ENCODE peak calls at places on chromosomes 2 and 18, in five cellular contexts. Y is BJ, O is glutamatergic neuron, F is neural crest cell, A is bronchial epithelial cell. K is an unnamed sample.

GRCh38 chr2:223044916-223045700 is 6.9 kb upstream of the KCNE4 start:
- DNase-seq in F (no peak), Y (no peak), A (no peak), O (no peak), K (no peak)

GRCh38 chr2:20148841-20149702 is 75.9 kb downstream of the SDC1 start:
- DNase-seq in A (no peak), O (no peak), Y (peak; percentile 95), F (peak; percentile 16), K (peak; percentile 48)

GRCh38 chr2:132366787-132367186 is 49.8 kb upstream of the GPR39 start:
- DNase-seq in A (no peak), Y (no peak), F (no peak), O (no peak), K (no peak)

GRCh38 chr2:67002618-67003371 is 394.3 kb upstream of the ETAA1 start:
- DNase-seq in A (peak; percentile 50), Y (no peak), F (no peak), O (no peak), K (peak; percentile 8)

GRCh38 chr18:80252136-80252535 is 4.8 kb upstream of the PARD6G start:
- DNase-seq in O (no peak), F (no peak), Y (peak; percentile 26), A (peak; percentile 40), K (no peak)

GRCh38 chr2:75003773-75004172 is 45.3 kb downstream of the POLE4 start:
- DNase-seq in Y (no peak), A (no peak), F (no peak), O (no peak), K (no peak)

GRCh38 chr18:26470011-26470637 is 78.2 kb downstream of the KCTD1 start:
- DNase-seq in O (no peak), A (no peak), Y (peak; percentile 88), F (no peak), K (no peak)

GRCh38 chr2:162316590-162316989 is 1.9 kb downstream of the IFIH1 start:
- DNase-seq in F (no peak), A (no peak), Y (no peak), O (no peak), K (no peak)

GRCh38 chr2:220695397-220696279 is 876.5 kb downstream of the EPHA4 start:
- DNase-seq in A (peak; percentile 67), O (no peak), Y (no peak), F (no peak), K (no peak)

GRCh38 chr2:7847321-7847720 is 834.5 kb upstream of the ID2 start:
- DNase-seq in A (no peak), O (no peak), Y (no peak), F (no peak), K (no peak)

GRCh38 chr2:235406420-235406819 is 87.4 kb upstream of the AGAP1 start:
- DNase-seq in A (no peak), F (no peak), O (no peak), Y (no peak), K (peak; percentile 5)

GRCh38 chr2:38439226-38439612 is 62.1 kb upstream of the ATL2 start:
- DNase-seq in Y (no peak), O (no peak), A (no peak), F (no peak), K (no peak)

GRCh38 chr2:21043744-21044532 is at the start of gene APOB:
- DNase-seq in A (no peak), O (peak; percentile 73), Y (no peak), F (peak; percentile 33), K (no peak)

GRCh38 chr2:239932881-239933735 is 92.0 kb downstream of the NDUFA10 start:
- DNase-seq in A (no peak), O (peak; percentile 4), Y (no peak), F (no peak), K (no peak)

GRCh38 chr2:242011516-242011915 is 142.0 kb downstream of the RTP5 start:
- DNase-seq in O (no peak), A (no peak), Y (no peak), F (no peak), K (no peak)

GRCh38 chr2:130328710-130329109 is 14.0 kb upstream of the IMP4 start:
- DNase-seq in F (no peak), A (peak; percentile 97), Y (no peak), O (no peak), K (peak; percentile 66)

GRCh38 chr2:590214-591175 is 86.7 kb downstream of the TMEM18 start:
- DNase-seq in O (no peak), F (no peak), A (no peak), Y (no peak), K (no peak)

GRCh38 chr2:111022630-111023029 is 98.1 kb upstream of the BCL2L11 start:
- DNase-seq in F (no peak), O (no peak), Y (no peak), A (no peak), K (no peak)

GRCh38 chr2:203155406-203155805 is 83.4 kb upstream of the CYP20A1 start:
- DNase-seq in F (no peak), Y (no peak), A (no peak), O (no peak), K (peak; percentile 2)

GRCh38 chr2:69483024-69483423 is 45.8 kb upstream of the NFU1 start:
- DNase-seq in Y (no peak), A (no peak), O (no peak), F (no peak), K (no peak)

GRCh38 chr2:164110518-164110917 is 374.7 kb upstream of the FIGN start:
- DNase-seq in O (no peak), A (no peak), F (no peak), Y (no peak), K (no peak)

GRCh38 chr18:43970656-43971055 is 693.4 kb upstream of the SYT4 start:
- DNase-seq in O (no peak), F (no peak), Y (no peak), A (peak; percentile 62), K (peak; percentile 13)

GRCh38 chr2:18664421-18664820 is 75.1 kb upstream of the NT5C1B start:
- DNase-seq in F (no peak), O (no peak), Y (no peak), A (peak; percentile 72), K (no peak)

GRCh38 chr2:65452150-65452895 is 19.9 kb upstream of the SPRED2 start:
- DNase-seq in A (peak; percentile 78), Y (no peak), O (no peak), F (no peak), K (peak; percentile 20)

GRCh38 chr2:1864301-1864980 is 120.1 kb upstream of the PXDN start:
- DNase-seq in O (no peak), A (no peak), F (no peak), Y (no peak), K (no peak)

GRCh38 chr2:23436346-23437099 is 51.5 kb downstream of the KLHL29 start:
- DNase-seq in Y (no peak), F (no peak), O (no peak), A (no peak), K (peak; percentile 25)

GRCh38 chr2:192783643-192784042 is 588.9 kb upstream of the TMEFF2 start:
- DNase-seq in A (no peak), Y (no peak), F (no peak), O (no peak), K (no peak)

GRCh38 chr18:44598514-44598913 is 82.2 kb upstream of the SETBP1 start:
- DNase-seq in Y (no peak), A (no peak), F (no peak), O (no peak), K (no peak)

DNA sequence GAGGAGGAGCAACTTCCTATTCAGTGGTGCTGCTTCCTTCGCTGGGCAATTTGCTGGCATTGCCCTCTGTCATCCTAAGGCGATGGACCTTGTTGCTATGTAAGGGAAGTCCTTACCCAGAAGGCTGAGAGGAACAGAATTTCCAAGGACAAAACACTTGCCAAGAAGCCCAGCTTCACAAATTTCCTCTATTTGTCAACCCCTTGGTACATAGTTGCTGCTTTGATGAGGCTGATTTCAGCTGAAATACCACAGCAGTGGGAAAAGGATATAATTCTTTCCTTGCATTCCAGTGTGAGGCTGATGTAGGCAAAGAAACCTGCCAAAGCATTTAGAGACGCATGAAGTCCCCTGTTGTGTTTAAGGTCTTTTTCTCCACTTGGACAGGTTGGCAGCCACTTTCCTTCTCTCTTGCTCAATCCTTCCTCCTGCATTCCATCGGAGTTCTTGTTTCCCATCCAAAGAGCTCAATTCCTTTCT is 16.4 kb upstream of the ST3GAL5 start:
- DNase-seq in Y (no peak), A (no peak), F (no peak), O (no peak), K (no peak)
- TF ChIP-seq CTCF in Y (no peak), A (no peak), F (no peak), O (no peak), K (no peak)

DNA sequence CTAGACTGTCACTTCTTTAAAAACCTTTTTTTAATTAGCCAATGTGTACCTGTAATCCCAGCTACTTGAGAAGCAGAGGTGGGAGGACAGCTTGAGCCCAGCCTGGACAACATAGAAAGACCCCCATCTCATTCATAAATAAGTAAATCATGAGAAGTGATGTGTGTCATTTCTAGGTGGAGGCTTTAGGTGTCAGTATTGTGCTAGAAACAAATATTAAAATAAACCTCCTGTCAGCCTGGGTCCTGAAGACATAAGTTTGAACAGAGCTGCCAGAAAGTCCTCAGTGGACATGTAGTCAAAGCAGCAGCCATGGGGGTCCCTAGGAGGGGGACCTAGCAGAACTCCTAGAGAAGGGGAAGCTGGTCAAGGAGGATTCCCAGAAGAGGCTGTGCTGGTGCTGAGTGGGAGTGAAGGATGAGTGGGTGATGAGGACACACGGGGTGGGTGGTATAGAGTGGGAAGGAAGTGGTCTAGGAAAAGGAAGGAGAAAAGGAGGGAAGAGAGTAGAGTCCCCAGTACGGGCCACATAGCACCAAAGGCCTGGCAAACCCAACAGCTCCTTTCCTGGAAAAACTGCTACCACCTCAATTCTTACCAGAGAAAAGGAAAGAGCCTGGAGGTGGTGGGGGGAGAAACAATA is 316.6 kb upstream of the NCKAP5 start:
- DNase-seq in A (peak; percentile 18), O (no peak), Y (no peak), F (no peak), K (peak; percentile 28)
- TF ChIP-seq CTCF in A (no peak), O (peak; percentile 34), Y (peak; percentile 23), F (peak; percentile 22), K (peak; percentile 31)

DNA sequence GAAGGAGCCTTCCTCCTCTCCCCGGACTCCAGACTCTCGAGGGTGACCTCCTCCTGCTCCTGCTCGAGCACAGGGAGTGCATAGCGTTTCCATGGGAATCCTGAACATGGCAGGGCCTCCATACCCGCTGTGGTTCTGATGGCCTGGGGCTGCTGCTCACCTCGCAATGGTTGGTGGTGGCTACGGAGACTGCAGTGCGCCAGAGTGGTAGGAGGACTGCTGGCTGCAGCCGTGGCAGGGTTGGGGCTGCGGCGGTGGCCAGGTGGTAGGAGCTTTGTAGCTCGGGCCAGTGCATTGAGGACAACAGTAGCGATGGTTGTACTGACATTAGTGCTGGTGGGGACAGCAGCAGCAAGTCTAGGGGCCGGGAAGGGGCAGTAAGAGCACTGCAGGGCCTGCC is 32.0 kb upstream of the ANKRD62 start:
- DNase-seq in Y (no peak), O (no peak), F (no peak), A (no peak), K (no peak)
- TF ChIP-seq CTCF in Y (no peak), O (no peak), F (no peak), A (no peak), K (no peak)

GRCh38 chr2:43255249-43255960 is 29.0 kb upstream of the ZFP36L2 start:
- DNase-seq in Y (no peak), O (no peak), F (no peak), A (no peak), K (no peak)

GRCh38 chr2:43254331-43254730 is 27.9 kb upstream of the ZFP36L2 start:
- DNase-seq in O (no peak), Y (no peak), F (no peak), A (no peak), K (no peak)

GRCh38 chr2:43248621-43249020 is 22.2 kb upstream of the ZFP36L2 start:
- DNase-seq in Y (no peak), F (no peak), O (no peak), A (no peak), K (no peak)

GRCh38 chr2:43250015-43250414 is 23.6 kb upstream of the ZFP36L2 start:
- DNase-seq in F (no peak), O (no peak), A (no peak), Y (no peak), K (no peak)

GRCh38 chr2:43251171-43251731 is 24.8 kb upstream of the ZFP36L2 start:
- DNase-seq in O (no peak), A (peak; percentile 70), F (no peak), Y (peak; percentile 72), K (no peak)
- TF ChIP-seq CTCF in O (no peak), A (no peak), F (no peak), Y (no peak), K (no peak)

K was measured in MCF 10A.